ENCODE peak calls at places on chromosomes 2 and 18, in four cellular contexts. O, U, K and M are unnamed samples.

GRCh38 chr2:173249661-173250641 is 104.7 kb upstream of the CDCA7 start:
- DNase-seq in O (no peak), U (no peak), K (no peak), M (no peak)

GRCh38 chr2:221521261-221521845 is 50.8 kb downstream of the EPHA4 start:
- DNase-seq in O (no peak), U (no peak), K (no peak), M (no peak)

GRCh38 chr2:74235041-74235440 is 36.6 kb downstream of the MTHFD2 start:
- DNase-seq in O (no peak), U (no peak), K (peak), M (no peak)

GRCh38 chr2:101253713-101254085 is 1.0 kb downstream of the CNOT11 start:
- DNase-seq in O (no peak), U (no peak), K (no peak), M (no peak)

GRCh38 chr2:69621440-69621839 is 22.1 kb downstream of the AAK1 start:
- DNase-seq in O (no peak), U (no peak), K (no peak), M (no peak)

GRCh38 chr2:190466819-190467444 is 58.8 kb downstream of the MFSD6 start:
- DNase-seq in O (no peak), U (no peak), K (no peak), M (no peak)

GRCh38 chr2:54773838-54774237 is 50.4 kb downstream of the EML6 start:
- DNase-seq in O (no peak), U (no peak), K (no peak), M (peak)

GRCh38 chr2:182915369-182916326 is 49.2 kb upstream of the FRZB start:
- DNase-seq in O (no peak), U (no peak), K (peak), M (no peak)

GRCh38 chr2:219104107-219105050 is 43.7 kb upstream of the IHH start:
- DNase-seq in O (no peak), U (no peak), K (peak), M (peak)

GRCh38 chr2:36453652-36454051 is 98.1 kb downstream of the CRIM1 start:
- DNase-seq in O (no peak), U (no peak), K (no peak), M (no peak)

GRCh38 chr2:113974727-113975126 is 84.8 kb downstream of the ACTR3 start:
- DNase-seq in O (no peak), U (no peak), K (no peak), M (no peak)

GRCh38 chr18:35513181-35513932 is 15.6 kb upstream of the INO80C start:
- DNase-seq in O (peak), U (peak), K (peak), M (peak)

GRCh38 chr2:206274434-206275273 is at the start of gene ZDBF2:
- DNase-seq in O (no peak), U (peak), K (peak), M (peak)

GRCh38 chr2:7728388-7728787 is 811.2 kb downstream of the RNF144A start:
- DNase-seq in O (no peak), U (no peak), K (no peak), M (no peak)

GRCh38 chr2:70954886-70955285 is 19.2 kb downstream of the ATP6V1B1 start:
- DNase-seq in O (peak), U (no peak), K (no peak), M (no peak)

GRCh38 chr18:25056456-25056855 is 295.5 kb downstream of the ZNF521 start:
- DNase-seq in O (no peak), U (no peak), K (no peak), M (no peak)

GRCh38 chr18:44325903-44326650 is 354.6 kb upstream of the SETBP1 start:
- DNase-seq in O (no peak), U (peak), K (peak), M (peak)